ENCODE peak calls at places on chromosomes 1 and 21, in four cellular contexts. W is H1, Q is K562, O is HepG2. P is an unnamed sample.

GRCh38 chr1:15756143-15757015 is 2.2 kb upstream of the FBLIM1 start:
- DNase-seq in W (no peak), Q (no peak), O (peak), P (peak)

GRCh38 chr1:151211972-151212705 is 13.8 kb downstream of the PIP5K1A start:
- DNase-seq in W (no peak), Q (no peak), O (no peak), P (no peak)

GRCh38 chr1:165686971-165687433 is 11.4 kb downstream of the ALDH9A1 start:
- DNase-seq in W (no peak), Q (no peak), O (no peak), P (no peak)

GRCh38 chr1:91836307-91837056 is 49.5 kb downstream of the TGFBR3 start:
- DNase-seq in W (no peak), Q (no peak), O (no peak), P (no peak)

GRCh38 chr1:215028954-215029353 is 53.6 kb upstream of the KCNK2 start:
- DNase-seq in W (no peak), Q (no peak), O (no peak), P (no peak)

GRCh38 chr1:84247425-84248220 is 53.9 kb upstream of the SAMD13 start:
- DNase-seq in W (no peak), Q (peak), O (no peak), P (no peak)

GRCh38 chr1:151391079-151391563 is 8.3 kb upstream of the PSMB4 start:
- DNase-seq in W (no peak), Q (no peak), O (no peak), P (no peak)

GRCh38 chr1:11473635-11474034 is 5.3 kb upstream of the DISP3 start:
- DNase-seq in W (peak), Q (peak), O (peak), P (peak)

GRCh38 chr1:161981735-161982525 is 41.7 kb downstream of the OLFML2B start:
- DNase-seq in W (no peak), Q (no peak), O (no peak), P (no peak)

GRCh38 chr21:36926989-36927695 is 39.3 kb downstream of the HLCS start:
- DNase-seq in W (no peak), Q (no peak), O (no peak), P (no peak)

DNA sequence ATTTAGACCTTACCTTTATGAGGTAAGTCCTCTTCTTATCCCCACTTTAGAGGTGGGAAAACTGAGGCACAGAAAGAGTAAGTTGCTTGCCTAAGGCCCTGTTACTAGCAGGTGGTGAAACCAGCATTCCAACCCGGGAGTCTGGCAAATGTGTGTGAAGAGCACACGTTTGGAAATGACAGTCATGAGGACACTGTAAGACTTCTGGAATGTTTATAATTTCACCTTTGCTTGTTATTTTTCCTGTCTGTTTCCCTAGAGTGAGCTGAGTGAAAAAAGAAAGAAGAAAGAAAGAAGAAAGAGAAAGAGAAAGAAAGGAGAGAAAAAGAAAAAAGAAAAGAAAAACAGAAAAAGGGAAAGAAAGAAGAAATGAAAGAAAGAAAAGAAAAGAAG is 21.2 kb upstream of the LGALS8 start:
- DNase-seq in W (no peak), Q (no peak), O (peak), P (no peak)
- TF ChIP-seq ATF3 in W (no peak), Q (no peak), O (no peak), P (no peak)

DNA sequence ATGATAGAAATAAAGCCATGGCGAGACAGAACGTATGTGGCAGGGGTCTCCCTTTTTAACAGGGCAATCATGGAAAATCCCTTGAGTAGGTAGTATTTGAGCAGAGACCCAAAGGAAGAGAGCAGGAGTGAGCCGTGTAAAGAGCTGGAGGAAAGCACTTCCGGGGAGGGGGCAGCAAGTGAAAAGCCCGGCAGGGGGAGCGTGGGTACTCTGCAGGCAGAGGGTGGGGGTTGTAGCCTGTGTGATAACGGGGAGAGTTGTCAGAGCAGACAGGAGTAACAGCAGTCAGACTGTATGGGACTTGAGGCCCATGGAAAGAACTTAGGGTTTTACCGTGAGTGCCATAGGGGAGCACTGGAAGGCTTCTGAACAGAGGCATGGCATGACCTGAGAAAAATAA is 51.1 kb upstream of the LDLRAP1 start:
- DNase-seq in W (no peak), Q (no peak), O (no peak), P (peak)
- TF ChIP-seq MAX in W (no peak), Q (no peak), O (no peak), P (no peak)

DNA sequence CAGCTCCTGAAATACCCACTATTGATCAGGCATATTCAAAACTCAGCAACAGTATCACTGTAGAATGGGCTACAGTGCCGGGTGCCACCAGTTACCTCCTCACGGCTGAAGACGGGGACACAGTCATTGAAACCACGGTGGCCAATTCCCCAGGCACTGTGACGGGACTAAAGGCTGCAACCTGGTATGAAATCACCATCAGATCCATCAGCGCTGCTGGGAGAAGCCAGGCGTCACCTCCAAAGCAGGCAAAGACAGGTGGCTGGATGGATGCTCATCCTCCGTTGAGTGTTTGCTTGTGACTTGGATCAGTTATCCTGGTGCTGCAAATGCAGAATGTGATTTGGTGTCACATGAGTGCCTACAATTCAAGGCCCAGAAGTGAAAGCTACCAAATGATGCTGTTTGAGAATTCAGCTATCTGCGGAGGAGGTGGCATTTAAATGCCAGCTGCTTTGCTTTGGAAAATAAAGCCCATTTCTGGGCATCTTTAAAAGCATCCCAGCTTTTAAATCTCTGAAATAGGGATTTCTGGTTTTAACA is 5.1 kb downstream of the FNDC7 start:
- DNase-seq in W (no peak), Q (no peak), O (no peak), P (no peak)
- TF ChIP-seq SP1 in W (no peak), Q (no peak), O (no peak), P (no peak)

GRCh38 chr1:220874201-220874655 is 5.0 kb upstream of the HLX start:
- DNase-seq in W (peak), Q (peak), O (peak), P (peak)
- TF ChIP-seq ATF3 in W (no peak), Q (no peak), O (no peak), P (no peak)

GRCh38 chr1:201270616-201271390 is 12.5 kb upstream of the PKP1 start:
- DNase-seq in W (no peak), Q (no peak), O (no peak), P (no peak)
- TF ChIP-seq MAX in W (no peak), Q (no peak), O (no peak), P (no peak)

P was measured in WTC11.